ENCODE peak calls at places on chromosome 2, in ten cellular contexts. Q is A549; E is left lung; N is CD8-positive, alpha-beta memory T cell; B is fibroblast of lung; K is right cardiac atrium; J is heart left ventricle; W is psoas muscle; A is sigmoid colon; G is lower lobe of right lung. V is an unnamed sample.

GRCh38 chr2:191678437-191679110 is 638 bp downstream of the NABP1 start:
- DNase-seq in Q (peak), E (peak), N (peak), B (no peak), K (peak), J (peak), W (peak), A (peak), G (peak), V (no peak)

GRCh38 chr2:31057691-31058090 is 80.5 kb downstream of the GALNT14 start:
- DNase-seq in Q (no peak), E (no peak), N (no peak), B (no peak), K (no peak), J (no peak), W (no peak), A (no peak), G (no peak), V (no peak)

GRCh38 chr2:165239826-165240618 is 808 bp downstream of the SCN2A start:
- DNase-seq in Q (no peak), E (no peak), N (no peak), B (no peak), K (no peak), J (no peak), W (no peak), A (no peak), G (no peak), V (no peak)

GRCh38 chr2:127225186-127225960 is 5.3 kb upstream of the CYP27C1 start:
- DNase-seq in Q (no peak), E (no peak), N (no peak), B (peak), K (no peak), J (no peak), W (no peak), A (no peak), G (no peak), V (no peak)

GRCh38 chr2:15638720-15639119 is 47.1 kb downstream of the DDX1 start:
- DNase-seq in Q (no peak), E (no peak), N (no peak), B (peak), K (no peak), J (no peak), W (no peak), A (no peak), G (no peak), V (no peak)

GRCh38 chr2:236740506-236740905 is 170.9 kb downstream of the ACKR3 start:
- DNase-seq in Q (no peak), E (no peak), N (no peak), B (no peak), K (no peak), J (no peak), W (no peak), A (no peak), G (no peak), V (no peak)

GRCh38 chr2:159795781-159796667 is 2.0 kb downstream of the CD302 start:
- DNase-seq in Q (no peak), E (no peak), N (no peak), B (peak), K (no peak), J (no peak), W (no peak), A (no peak), G (no peak), V (no peak)

GRCh38 chr2:46181306-46181705 is 115.9 kb upstream of the EPAS1 start:
- DNase-seq in Q (no peak), E (no peak), N (no peak), B (no peak), K (no peak), J (no peak), W (no peak), A (no peak), G (no peak), V (no peak)

GRCh38 chr2:236823230-236823629 is 253.6 kb downstream of the ACKR3 start:
- DNase-seq in Q (no peak), E (no peak), N (no peak), B (no peak), K (no peak), J (no peak), W (no peak), A (no peak), G (no peak), V (peak)

GRCh38 chr2:149394864-149395263 is 64.5 kb downstream of the LYPD6 start:
- DNase-seq in Q (no peak), E (no peak), N (no peak), B (peak), K (no peak), J (no peak), W (no peak), A (no peak), G (no peak), V (no peak)

GRCh38 chr2:208867374-208867773 is 460.8 kb downstream of the PTH2R start:
- DNase-seq in Q (no peak), E (no peak), N (no peak), B (no peak), K (no peak), J (no peak), W (no peak), A (no peak), G (no peak), V (no peak)

GRCh38 chr2:118911166-118911565 is 30.8 kb upstream of the MARCO start:
- DNase-seq in Q (no peak), E (no peak), N (no peak), B (no peak), K (no peak), J (no peak), W (no peak), A (no peak), G (no peak), V (no peak)

GRCh38 chr2:174977364-174977763 is 27.8 kb downstream of the CHN1 start:
- DNase-seq in Q (no peak), E (no peak), N (no peak), B (no peak), K (no peak), J (no peak), W (no peak), A (no peak), G (no peak), V (no peak)

GRCh38 chr2:128799736-128800135 is 481.1 kb upstream of the HS6ST1 start:
- DNase-seq in Q (no peak), E (no peak), N (no peak), B (no peak), K (no peak), J (no peak), W (no peak), A (no peak), G (no peak), V (peak)

GRCh38 chr2:71466301-71467179 is 13.2 kb downstream of the DYSF start:
- DNase-seq in Q (peak), E (peak), N (no peak), B (peak), K (peak), J (peak), W (peak), A (no peak), G (peak), V (no peak)

GRCh38 chr2:71464389-71464788 is 11.0 kb downstream of the DYSF start:
- DNase-seq in Q (no peak), E (no peak), N (no peak), B (no peak), K (no peak), J (no peak), W (no peak), A (no peak), G (no peak), V (no peak)

GRCh38 chr2:71467180-71467815 is 13.9 kb downstream of the DYSF start:
- DNase-seq in Q (no peak), E (no peak), N (no peak), B (no peak), K (no peak), J (no peak), W (no peak), A (no peak), G (no peak), V (no peak)

GRCh38 chr2:71465356-71465755 is 12.0 kb downstream of the DYSF start:
- DNase-seq in Q (no peak), E (no peak), N (no peak), B (no peak), K (no peak), J (no peak), W (no peak), A (no peak), G (no peak), V (no peak)

DNA sequence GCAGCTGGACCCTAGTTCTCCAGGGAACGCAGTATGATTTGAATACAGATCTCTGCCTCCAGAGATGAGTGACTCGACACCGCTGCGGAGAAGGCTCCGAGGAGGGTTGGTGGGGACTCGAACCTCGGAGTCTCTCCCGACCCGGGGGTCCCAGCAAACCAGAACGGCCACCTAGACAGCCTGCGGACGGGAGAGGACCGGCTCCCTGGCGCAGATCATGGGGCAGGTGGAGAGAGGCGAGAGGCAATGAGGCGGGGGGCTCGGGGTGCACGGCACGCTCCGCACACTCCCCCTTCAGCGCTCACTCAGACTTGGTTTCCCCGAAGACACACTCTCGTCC is 12.6 kb downstream of the DYSF start:
- DNase-seq in Q (no peak), E (no peak), N (no peak), B (no peak), K (no peak), J (no peak), W (no peak), A (no peak), G (no peak), V (no peak)
- H3K4me3 ChIP-seq in Q (peak), E (peak), N (no peak), B (no peak), K (peak), J (peak), W (peak), A (peak), G (peak), V (peak)

DNA sequence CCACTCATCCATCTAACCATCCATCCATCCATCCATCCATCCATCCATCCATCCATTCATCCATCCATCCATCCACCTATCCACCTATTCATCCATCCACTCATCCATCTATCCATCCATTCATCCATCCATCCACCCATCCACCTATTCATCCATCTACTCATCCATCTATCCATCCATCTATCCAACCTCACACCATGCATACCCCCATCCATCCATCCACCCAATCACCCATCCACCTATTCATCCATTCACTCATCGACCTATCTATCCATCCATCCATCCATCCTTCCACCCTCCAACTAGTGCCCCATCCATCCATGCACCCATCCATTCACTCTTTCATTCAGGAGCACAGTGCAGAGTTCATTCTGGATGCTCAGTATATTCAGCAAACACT is 21.5 kb upstream of the YWHAQ start:
- DNase-seq in Q (no peak), E (no peak), N (no peak), B (no peak), K (no peak), J (no peak), W (no peak), A (no peak), G (no peak), V (no peak)
- H3K27ac ChIP-seq in Q (no peak), E (no peak), N (no peak), B (no peak), K (no peak), J (no peak), W (no peak), A (no peak), G (no peak), V (no peak)

DNA sequence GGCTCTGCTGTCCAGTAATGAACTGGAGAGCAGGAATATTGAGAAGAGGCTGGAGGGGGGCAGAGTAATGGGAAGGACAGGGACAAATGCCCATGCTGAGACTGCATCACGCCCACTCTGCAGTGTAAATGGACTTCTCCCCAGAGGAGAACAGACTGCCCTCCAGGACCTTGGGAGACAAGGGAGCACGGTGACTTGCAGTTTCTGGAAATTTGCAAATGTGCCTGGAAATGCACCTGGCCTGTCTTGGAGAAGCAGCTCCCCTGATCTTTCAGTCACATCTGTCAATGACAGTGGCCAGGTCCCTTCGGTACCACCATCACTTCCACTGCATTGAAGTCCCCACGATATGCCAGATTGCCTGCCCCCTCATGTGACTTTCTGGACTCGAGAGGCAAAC is 178.7 kb upstream of the SH3BP4 start:
- DNase-seq in Q (no peak), E (no peak), N (no peak), B (no peak), K (no peak), J (no peak), W (no peak), A (no peak), G (no peak), V (no peak)
- H3K4me3 ChIP-seq in Q (no peak), E (no peak), N (no peak), B (no peak), K (no peak), J (no peak), W (no peak), A (no peak), G (no peak), V (no peak)

DNA sequence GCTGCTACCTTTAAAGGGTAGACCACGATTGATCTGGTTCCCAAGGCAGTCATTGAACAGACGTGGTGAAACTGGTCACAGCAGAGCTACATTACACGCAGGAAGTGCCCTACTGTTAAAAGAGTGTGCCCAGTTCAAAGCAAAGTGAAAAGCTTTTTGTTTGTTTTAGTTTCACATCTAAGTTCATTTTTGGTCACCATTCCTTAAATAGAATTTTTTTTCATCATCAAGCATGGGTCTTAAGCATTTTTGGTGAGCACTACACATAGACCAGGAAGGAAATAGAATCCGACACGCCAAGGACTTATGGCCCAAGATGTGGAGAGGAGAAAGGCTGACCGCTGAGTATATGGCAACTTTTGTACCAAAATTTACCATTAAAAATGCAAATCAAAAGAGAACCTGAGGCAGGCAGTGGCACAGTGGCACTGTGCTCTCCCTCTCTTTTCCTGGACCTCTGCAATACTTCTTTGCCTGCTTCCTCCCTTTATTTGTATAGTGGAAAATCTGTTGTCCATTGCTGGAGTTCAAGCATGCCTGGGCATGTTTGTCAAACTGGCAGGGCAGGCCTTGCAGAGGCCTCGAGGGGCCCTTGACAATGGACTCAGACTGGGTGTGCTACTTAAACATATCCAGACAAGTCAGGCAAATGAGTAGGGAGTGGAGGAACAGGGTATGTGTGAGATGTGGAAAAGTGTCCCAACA is 42.6 kb upstream of the HNRNPA3 start:
- DNase-seq in Q (no peak), E (no peak), N (no peak), B (no peak), K (no peak), J (no peak), W (no peak), A (no peak), G (peak), V (no peak)
- H3K27ac ChIP-seq in Q (peak), E (peak), N (no peak), B (no peak), K (no peak), J (no peak), W (no peak), A (no peak), G (peak), V (no peak)

GRCh38 chr2:186575856-186576255 is 14.0 kb upstream of the ITGAV start:
- DNase-seq in Q (no peak), E (no peak), N (no peak), B (peak), K (no peak), J (no peak), W (no peak), A (no peak), G (no peak), V (no peak)
- H3K4me3 ChIP-seq in Q (no peak), E (no peak), N (no peak), B (no peak), K (no peak), J (no peak), W (no peak), A (no peak), G (no peak), V (no peak)

DNA sequence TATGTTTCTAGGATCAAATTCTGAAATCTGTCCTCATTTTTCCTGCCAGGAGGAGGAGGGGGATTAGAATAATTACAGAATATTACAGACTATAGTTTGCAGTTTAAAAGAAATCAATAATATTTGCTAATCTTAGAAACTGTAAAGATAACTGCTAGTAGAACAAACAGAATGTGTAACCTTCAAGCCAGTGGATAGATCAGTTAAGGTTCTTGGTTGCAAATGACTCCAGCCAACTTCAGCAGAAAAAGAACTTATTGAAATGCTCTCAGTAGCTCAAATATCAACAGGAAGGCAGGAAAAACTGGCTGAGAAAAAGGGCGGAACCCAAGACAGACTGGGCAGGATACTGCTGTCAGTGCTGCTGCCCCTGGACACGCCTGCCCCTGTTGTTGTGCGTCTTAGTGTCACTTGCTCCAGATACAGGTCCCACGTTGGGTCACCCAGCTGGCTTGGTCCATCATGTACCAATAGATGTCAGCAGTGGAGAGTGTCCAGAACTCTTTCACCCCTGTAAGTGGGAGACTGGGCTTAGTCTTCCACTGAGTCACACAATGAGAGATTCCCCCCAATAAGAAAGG is 10.2 kb downstream of the NMUR1 start:
- DNase-seq in Q (no peak), E (no peak), N (no peak), B (no peak), K (no peak), J (no peak), W (no peak), A (peak), G (no peak), V (no peak)
- H3K27ac ChIP-seq in Q (no peak), E (no peak), N (no peak), B (no peak), K (no peak), J (no peak), W (no peak), A (no peak), G (no peak), V (no peak)

GRCh38 chr2:96205888-96206287 is 2.7 kb downstream of the STARD7 start:
- DNase-seq in Q (no peak), E (no peak), N (no peak), B (peak), K (no peak), J (no peak), W (no peak), A (no peak), G (no peak), V (no peak)

GRCh38 chr2:96203130-96204028 is 5.2 kb downstream of the STARD7 start:
- DNase-seq in Q (no peak), E (no peak), N (no peak), B (no peak), K (no peak), J (no peak), W (no peak), A (no peak), G (no peak), V (no peak)

GRCh38 chr2:96207073-96207777 is 1.4 kb downstream of the STARD7 start:
- DNase-seq in Q (no peak), E (no peak), N (no peak), B (no peak), K (no peak), J (no peak), W (no peak), A (no peak), G (no peak), V (no peak)

GRCh38 chr2:96205238-96205637 is 3.4 kb downstream of the STARD7 start:
- DNase-seq in Q (no peak), E (no peak), N (no peak), B (peak), K (no peak), J (no peak), W (no peak), A (no peak), G (no peak), V (no peak)

GRCh38 chr2:96204836-96205235 is 3.8 kb downstream of the STARD7 start:
- DNase-seq in Q (no peak), E (no peak), N (no peak), B (no peak), K (no peak), J (no peak), W (no peak), A (no peak), G (no peak), V (no peak)
- H3K4me3 ChIP-seq in Q (peak), E (no peak), N (no peak), B (peak), K (peak), J (peak), W (peak), A (no peak), G (peak), V (peak)

GRCh38 chr2:231576465-231576864 is 16.2 kb upstream of the TEX44 start:
- DNase-seq in Q (no peak), E (no peak), N (no peak), B (no peak), K (no peak), J (peak), W (no peak), A (no peak), G (peak), V (no peak)
- H3K27ac ChIP-seq in Q (no peak), E (no peak), N (no peak), B (no peak), K (no peak), J (no peak), W (no peak), A (no peak), G (no peak), V (no peak)

GRCh38 chr2:226796012-226796839 is 3.4 kb downstream of the IRS1 start:
- DNase-seq in Q (no peak), E (peak), N (no peak), B (no peak), K (peak), J (no peak), W (peak), A (peak), G (peak), V (no peak)

GRCh38 chr2:226798422-226799210 is 1.0 kb downstream of the IRS1 start:
- DNase-seq in Q (no peak), E (peak), N (no peak), B (peak), K (peak), J (peak), W (peak), A (no peak), G (peak), V (no peak)

GRCh38 chr2:226796840-226797288 is 2.8 kb downstream of the IRS1 start:
- DNase-seq in Q (no peak), E (peak), N (no peak), B (no peak), K (peak), J (peak), W (peak), A (peak), G (peak), V (no peak)

GRCh38 chr2:226797989-226798421 is 1.6 kb downstream of the IRS1 start:
- DNase-seq in Q (no peak), E (no peak), N (no peak), B (no peak), K (no peak), J (peak), W (no peak), A (peak), G (peak), V (no peak)

GRCh38 chr2:226797289-226797988 is 2.2 kb downstream of the IRS1 start:
- DNase-seq in Q (no peak), E (peak), N (no peak), B (no peak), K (peak), J (peak), W (peak), A (peak), G (peak), V (peak)
- H3K4me3 ChIP-seq in Q (peak), E (peak), N (no peak), B (peak), K (no peak), J (peak), W (peak), A (peak), G (peak), V (peak)

V was measured in right atrium auricular region.